ENCODE peak calls at places on chromosomes 6 and 20, in four cellular contexts. D, L, B and E are unnamed samples.

GRCh38 chr6:22082278-22082677 is 214.6 kb downstream of the PRL start:
- DNase-seq in D (no peak), L (peak; percentile 55), B (no peak), E (no peak)

GRCh38 chr6:7617954-7618764 is 28.2 kb downstream of the SNRNP48 start:
- DNase-seq in D (peak; percentile 70), L (peak; percentile 77), B (peak; percentile 66), E (peak; percentile 16)

GRCh38 chr6:29676981-29677601 is 3.9 kb downstream of the ZFP57 start:
- DNase-seq in D (peak; percentile 45), L (no peak), B (no peak), E (peak; percentile 2)

GRCh38 chr6:148436466-148436865 is 93.8 kb downstream of the SASH1 start:
- DNase-seq in D (peak; percentile 54), L (no peak), B (no peak), E (no peak)

GRCh38 chr6:99589290-99589672 is 17.4 kb upstream of the PRDM13 start:
- DNase-seq in D (no peak), L (no peak), B (no peak), E (no peak)

GRCh38 chr20:63284544-63284949 is 8.4 kb upstream of the COL20A1 start:
- DNase-seq in D (no peak), L (no peak), B (no peak), E (no peak)

GRCh38 chr6:150142657-150143501 is at the start of gene PPP1R14C:
- DNase-seq in D (no peak), L (no peak), B (no peak), E (no peak)

GRCh38 chr6:106749611-106750010 is 120.2 kb downstream of the QRSL1 start:
- DNase-seq in D (no peak), L (no peak), B (no peak), E (no peak)

GRCh38 chr6:43768506-43768860 is 1.5 kb upstream of the VEGFA start:
- DNase-seq in D (no peak), L (no peak), B (no peak), E (no peak)

GRCh38 chr6:43769526-43770416 is at the start of gene VEGFA:
- DNase-seq in D (peak; percentile 90), L (peak; percentile 63), B (peak; percentile 92), E (peak; percentile 89)

GRCh38 chr6:43767553-43768505 is 2.2 kb upstream of the VEGFA start:
- DNase-seq in D (no peak), L (no peak), B (no peak), E (no peak)

GRCh38 chr6:43770417-43771209 is 602 bp downstream of the VEGFA start:
- DNase-seq in D (peak; percentile 60), L (no peak), B (peak; percentile 58), E (peak; percentile 63)

GRCh38 chr6:43768983-43769525 is 957 bp upstream of the VEGFA start:
- DNase-seq in D (peak; percentile 54), L (peak; percentile 87), B (no peak), E (peak; percentile 77)
- H3K4me3 ChIP-seq in D (no peak overlapping the region), L (no peak overlapping the region), B (no peak overlapping the region), E (no peak overlapping the region)

DNA sequence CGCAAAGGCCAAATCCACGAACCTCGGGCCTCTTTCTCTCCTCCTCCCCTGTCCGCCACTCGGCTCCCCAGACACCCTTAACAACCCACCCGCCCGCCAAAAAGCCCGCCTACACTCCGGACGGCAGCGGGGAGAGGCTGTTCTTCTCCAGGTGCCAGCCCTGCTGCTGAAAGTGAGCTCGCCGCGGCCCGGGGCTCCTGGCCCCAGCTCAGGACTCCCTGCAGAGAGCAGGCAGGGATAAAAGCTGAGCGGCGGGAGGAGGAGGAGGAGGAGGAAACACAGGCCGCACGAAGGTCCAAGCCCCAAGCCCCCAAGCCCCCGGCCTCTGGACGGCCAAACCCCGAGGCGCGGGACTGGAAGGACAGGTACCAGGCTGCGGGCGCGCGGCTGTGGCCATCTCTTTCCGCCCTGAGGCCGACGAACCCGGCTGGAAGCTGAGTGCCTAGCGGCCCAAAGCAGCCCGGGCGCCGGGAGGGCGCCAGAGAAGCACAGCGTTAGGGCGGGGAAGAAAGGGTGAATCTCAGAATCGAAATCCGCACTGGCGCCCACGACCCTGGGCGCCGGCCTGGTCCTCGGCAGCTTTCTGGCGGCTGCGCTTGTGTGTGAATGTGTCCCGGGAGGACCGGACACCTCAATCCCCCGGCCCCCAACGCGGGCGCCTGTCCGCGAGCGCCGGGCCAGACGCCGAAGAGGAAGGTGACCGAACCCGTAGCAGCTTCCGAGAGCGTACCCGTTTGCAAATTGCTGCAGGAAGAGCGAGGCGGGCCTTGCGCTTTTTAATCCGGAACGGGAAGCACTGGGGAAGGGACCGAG is 3.2 kb downstream of the NRN1 start:
- DNase-seq in D (no peak), L (no peak), B (peak; percentile 41), E (peak; percentile 22)
- H3K4me3 ChIP-seq in D (no peak overlapping the region), L (peak overlapping the region; percentile 41), B (peak overlapping the region; percentile 2), E (peak overlapping the region; percentile 32)

DNA sequence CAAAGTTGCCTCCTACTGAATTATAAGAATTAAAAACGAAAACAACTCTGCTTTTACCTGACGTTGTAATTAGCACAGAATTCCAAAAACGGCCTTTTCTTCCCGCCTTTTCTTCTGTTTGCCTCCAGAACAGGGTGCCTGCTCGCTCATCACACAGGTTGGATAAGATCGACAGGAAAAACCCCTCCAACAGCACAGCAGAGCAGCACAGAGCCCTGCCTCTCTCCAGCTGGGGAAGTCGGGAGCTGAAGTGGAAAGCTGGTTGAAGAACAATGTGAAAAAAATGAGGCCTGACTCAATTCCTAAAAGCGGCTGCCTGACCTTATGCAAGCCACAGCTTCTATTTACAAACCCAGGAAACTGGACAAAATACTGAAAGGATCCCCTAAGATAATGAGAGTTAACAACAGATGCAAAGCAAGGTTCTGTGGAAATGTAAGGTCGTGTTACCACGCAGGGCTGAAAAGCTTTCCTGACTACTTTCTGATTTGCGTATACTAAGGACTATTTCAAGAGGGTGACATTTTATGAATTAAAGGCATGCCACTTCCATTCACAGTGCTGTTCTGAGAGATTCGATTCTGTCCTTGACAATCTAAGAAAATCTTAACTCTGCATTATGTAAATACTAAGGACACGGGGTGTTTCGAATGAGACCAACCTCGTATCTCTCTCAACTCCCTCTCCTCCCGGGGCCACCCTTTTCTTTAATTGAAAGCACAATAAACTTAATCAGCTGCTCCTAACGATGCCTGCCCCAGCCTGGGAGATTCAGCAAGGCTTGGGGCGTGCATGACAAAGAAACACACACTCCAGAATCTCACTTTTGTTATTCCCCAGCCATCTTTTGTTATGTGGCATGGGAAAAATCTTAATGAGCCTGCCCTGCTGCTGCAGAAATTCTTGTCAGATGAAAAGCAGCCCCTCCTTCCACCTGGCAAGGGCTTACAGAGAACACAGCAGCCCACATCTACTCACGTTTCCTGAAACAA is 117.1 kb downstream of the TTLL2 start:
- DNase-seq in D (peak; percentile 1), L (no peak), B (no peak), E (peak; percentile 5)
- H3K4me3 ChIP-seq in D (no peak overlapping the region), L (no peak overlapping the region), B (no peak overlapping the region), E (no peak overlapping the region)

GRCh38 chr6:152648090-152648489 is 10.9 kb upstream of the SYNE1 start:
- DNase-seq in D (peak; percentile 30), L (no peak), B (no peak), E (no peak)

GRCh38 chr6:152651986-152652385 is 14.8 kb upstream of the SYNE1 start:
- DNase-seq in D (no peak), L (no peak), B (no peak), E (peak; percentile 51)
- H3K4me3 ChIP-seq in D (no peak overlapping the region), L (no peak overlapping the region), B (no peak overlapping the region), E (no peak overlapping the region)

DNA sequence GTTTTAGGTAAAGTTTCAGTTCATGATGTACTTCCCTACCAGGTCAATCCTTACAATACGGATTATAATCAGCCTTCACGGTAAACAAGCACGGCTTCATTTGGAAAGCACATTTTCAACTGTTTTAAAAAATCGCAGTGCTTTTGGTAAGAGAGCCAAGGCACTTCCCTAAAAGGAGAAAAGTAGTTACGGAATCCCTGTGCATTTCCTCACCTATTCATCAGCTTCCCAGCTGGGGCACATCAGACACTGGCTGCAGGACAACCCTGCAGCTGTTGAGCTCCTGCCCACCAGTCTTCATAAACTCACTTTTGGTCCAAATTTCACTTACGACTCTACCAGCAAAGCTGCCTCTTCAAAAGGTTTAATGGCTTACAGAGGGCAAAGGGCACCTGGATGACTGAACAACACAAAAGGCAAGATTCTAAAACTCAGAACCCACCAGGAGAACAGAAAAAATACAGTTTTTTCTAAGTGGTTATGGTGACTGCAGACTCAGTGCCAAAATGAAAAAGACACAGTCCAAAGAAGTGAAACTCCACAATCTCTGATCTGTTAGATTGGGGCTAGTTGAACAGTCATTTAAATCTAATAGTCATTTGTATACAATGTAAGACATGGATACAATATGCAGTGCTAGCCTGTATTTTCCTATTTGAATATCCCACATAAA is 7.5 kb downstream of the SNX5 start:
- DNase-seq in D (peak; percentile 82), L (no peak), B (peak; percentile 44), E (peak; percentile 85)
- H3K4me3 ChIP-seq in D (no peak overlapping the region), L (no peak overlapping the region), B (peak overlapping the region; percentile 48), E (no peak overlapping the region)

GRCh38 chr6:169884158-169884557 is 132.7 kb downstream of the ERMARD start:
- DNase-seq in D (no peak), L (no peak), B (no peak), E (no peak)
- H3K4me3 ChIP-seq in D (no peak overlapping the region), L (no peak overlapping the region), B (no peak overlapping the region), E (no peak overlapping the region)